ENCODE peak calls at places on chromosomes 13 and 19, in nine cellular contexts. Q is coronary artery; O is substantia nigra; Y is GOT3; S is CD8-positive, alpha-beta T cell; U is RPMI7951; C is MG63; F is mesothelial cell of epicardium; A is smooth muscle cell of the brain vasculature. E is an unnamed sample.
A peak's percentile ranks its signal among the peaks of the same experiment; 100 is the strongest.

GRCh38 chr19:40567040-40567749 is 9.5 kb upstream of the SHKBP1 start:
- DNase-seq in Q (no peak), O (no peak), Y (no peak), S (no peak), U (no peak), C (no peak), F (no peak), A (no peak), E (no peak)

GRCh38 chr13:44296856-44297255 is 76.8 kb upstream of the SERP2 start:
- DNase-seq in Q (no peak), O (peak; percentile 7), Y (no peak), S (no peak), U (no peak), C (peak; percentile 70), F (no peak), A (no peak), E (no peak)

GRCh38 chr13:52713894-52714293 is 25.7 kb downstream of the CNMD start:
- DNase-seq in Q (no peak), O (peak; percentile 15), Y (no peak), S (no peak), U (no peak), C (no peak), F (no peak), A (no peak), E (no peak)

GRCh38 chr19:42065511-42065910 is 4.5 kb downstream of the GRIK5 start:
- DNase-seq in Q (no peak), O (no peak), Y (no peak), S (no peak), U (no peak), C (no peak), F (no peak), A (no peak), E (no peak)

GRCh38 chr19:41984961-41985360 is 9.1 kb downstream of the ATP1A3 start:
- DNase-seq in Q (no peak), O (no peak), Y (no peak), S (no peak), U (no peak), C (no peak), F (no peak), A (no peak), E (no peak)

GRCh38 chr13:42073683-42074082 is 25.2 kb downstream of the DGKH start:
- DNase-seq in Q (no peak), O (no peak), Y (no peak), S (no peak), U (no peak), C (no peak), F (no peak), A (no peak), E (no peak)

GRCh38 chr13:20772401-20773131 is 1.2 kb downstream of the EEF1AKMT1 start:
- DNase-seq in Q (no peak), O (no peak), Y (no peak), S (no peak), U (peak; percentile 40), C (no peak), F (no peak), A (no peak), E (no peak)

GRCh38 chr19:4054471-4055208 is 12.1 kb downstream of the ZBTB7A start:
- DNase-seq in Q (no peak), O (no peak), Y (no peak), S (no peak), U (no peak), C (no peak), F (no peak), A (no peak), E (no peak)

GRCh38 chr13:111343186-111343805 is 22.9 kb downstream of the TEX29 start:
- DNase-seq in Q (no peak), O (no peak), Y (no peak), S (no peak), U (no peak), C (no peak), F (no peak), A (no peak), E (no peak)

GRCh38 chr19:42113641-42114348 is 18.5 kb downstream of the POU2F2 start:
- DNase-seq in Q (no peak), O (no peak), Y (peak; percentile 44), S (no peak), U (peak; percentile 99), C (peak; percentile 99), F (no peak), A (peak; percentile 87), E (peak; percentile 84)

GRCh38 chr19:1270168-1270853 is 1.2 kb downstream of the CIRBP start:
- DNase-seq in Q (no peak), O (no peak), Y (no peak), S (no peak), U (no peak), C (no peak), F (no peak), A (no peak), E (no peak)

GRCh38 chr13:99165753-99166587 is 34.7 kb upstream of the UBAC2 start:
- DNase-seq in Q (no peak), O (no peak), Y (no peak), S (no peak), U (no peak), C (no peak), F (no peak), A (no peak), E (no peak)

GRCh38 chr19:41708481-41708880 is at the start of gene CEACAM5:
- DNase-seq in Q (peak; percentile 11), O (no peak), Y (no peak), S (no peak), U (no peak), C (no peak), F (no peak), A (no peak), E (no peak)

GRCh38 chr19:611506-611869 is 21.8 kb downstream of the HCN2 start:
- DNase-seq in Q (no peak), O (no peak), Y (no peak), S (no peak), U (peak; percentile 99), C (peak; percentile 35), F (no peak), A (no peak), E (peak; percentile 92)

GRCh38 chr19:1256646-1257474 is 8.5 kb downstream of the MIDN start:
- DNase-seq in Q (no peak), O (no peak), Y (no peak), S (no peak), U (no peak), C (no peak), F (no peak), A (no peak), E (no peak)

GRCh38 chr13:99686944-99687382 is 185.7 kb downstream of the TM9SF2 start:
- DNase-seq in Q (no peak), O (no peak), Y (no peak), S (no peak), U (no peak), C (no peak), F (no peak), A (no peak), E (no peak)

GRCh38 chr13:57314897-57315520 is 148.0 kb downstream of the PRR20E start:
- DNase-seq in Q (no peak), O (no peak), Y (no peak), S (no peak), U (no peak), C (no peak), F (no peak), A (no peak), E (no peak)

GRCh38 chr13:36819811-36820140 is 754 bp downstream of the RFXAP start:
- DNase-seq in Q (no peak), O (no peak), Y (no peak), S (no peak), U (peak; percentile 35), C (peak; percentile 38), F (no peak), A (no peak), E (no peak)

GRCh38 chr19:42480335-42481095 is 37.8 kb upstream of the CXCL17 start:
- DNase-seq in Q (no peak), O (no peak), Y (no peak), S (no peak), U (peak; percentile 64), C (peak; percentile 40), F (no peak), A (no peak), E (no peak)

GRCh38 chr19:5150902-5151741 is 182.2 kb downstream of the KDM4B start:
- DNase-seq in Q (no peak), O (no peak), Y (no peak), S (no peak), U (no peak), C (no peak), F (no peak), A (no peak), E (no peak)